ENCODE peak calls at places on chromosomes 2 and 18, in six cellular contexts. I is right lobe of liver, M is heart left ventricle, Y is PC-9, Q is body of pancreas, K is HCT116. H is an unnamed sample.

GRCh38 chr2:18009891-18010290 is 131.4 kb downstream of the KCNS3 start:
- DNase-seq in Q (no peak), I (no peak), Y (no peak), K (no peak), M (no peak), H (no peak)

GRCh38 chr18:67926929-67927864 is 410.7 kb upstream of the DSEL start:
- DNase-seq in I (no peak), Q (no peak), Y (no peak), M (no peak), K (no peak), H (no peak)

GRCh38 chr2:190043441-190043840 is 19.1 kb downstream of the MSTN start:
- DNase-seq in K (no peak), I (no peak), Y (no peak), Q (no peak), M (no peak), H (no peak)

GRCh38 chr2:150255528-150255927 is 231.9 kb downstream of the RND3 start:
- DNase-seq in I (no peak), Q (no peak), Y (no peak), M (no peak), K (no peak), H (no peak)

GRCh38 chr2:52416340-52416739 is 1351.3 kb upstream of the CHAC2 start:
- DNase-seq in Y (no peak), K (peak), M (no peak), Q (no peak), I (no peak), H (no peak)

GRCh38 chr18:48923746-48924580 is 26.8 kb downstream of the SMAD7 start:
- DNase-seq in I (no peak), Y (no peak), M (no peak), Q (no peak), K (no peak), H (no peak)

GRCh38 chr2:44126106-44126797 is 42.4 kb upstream of the PPM1B start:
- DNase-seq in K (no peak), Y (peak), I (no peak), M (no peak), Q (no peak), H (no peak)

GRCh38 chr2:43848174-43848573 is 9.4 kb downstream of the ABCG8 start:
- DNase-seq in Q (no peak), Y (peak), I (no peak), K (peak), M (no peak), H (no peak)

GRCh38 chr2:110818767-110819481 is 86.6 kb downstream of the ACOXL start:
- DNase-seq in I (no peak), Y (no peak), Q (no peak), M (no peak), K (no peak), H (no peak)

GRCh38 chr2:172098650-172099471 is 3.8 kb downstream of the DLX2 start:
- DNase-seq in Y (peak), K (no peak), I (no peak), Q (no peak), M (no peak), H (peak)

GRCh38 chr2:152622228-152622627 is 95.0 kb downstream of the PRPF40A start:
- DNase-seq in Y (no peak), I (no peak), K (no peak), Q (no peak), M (no peak), H (no peak)

GRCh38 chr2:71157124-71157802 is 26.8 kb downstream of the MPHOSPH10 start:
- DNase-seq in Q (peak), M (peak), Y (no peak), K (peak), I (no peak), H (peak)

GRCh38 chr2:202071107-202071506 is 1.9 kb upstream of the KIAA2012 start:
- DNase-seq in I (no peak), Y (no peak), Q (no peak), K (no peak), M (no peak), H (no peak)

GRCh38 chr2:150478206-150478974 is 9.1 kb downstream of the RND3 start:
- DNase-seq in I (no peak), M (no peak), K (no peak), Y (peak), Q (no peak), H (no peak)

GRCh38 chr2:96116424-96116878 is at the start of gene ADRA2B:
- DNase-seq in Q (peak), K (peak), Y (no peak), I (peak), M (peak), H (peak)

GRCh38 chr2:66846887-66847286 is 412.0 kb downstream of the MEIS1 start:
- DNase-seq in Y (no peak), I (no peak), K (no peak), M (no peak), Q (peak), H (no peak)

GRCh38 chr2:10441966-10442365 is 6.2 kb downstream of the ODC1 start:
- DNase-seq in I (no peak), K (no peak), M (no peak), Y (no peak), Q (no peak), H (no peak)

GRCh38 chr2:205989291-205990071 is 96.5 kb downstream of the INO80D start:
- DNase-seq in M (no peak), Q (no peak), I (no peak), K (no peak), Y (no peak), H (no peak)

GRCh38 chr2:239688098-239688497 is 287.3 kb upstream of the HDAC4 start:
- DNase-seq in M (no peak), K (no peak), I (peak), Y (no peak), Q (no peak), H (no peak)

GRCh38 chr18:37567994-37568359 is 2.4 kb upstream of the CELF4 start:
- DNase-seq in Q (no peak), M (no peak), K (no peak), Y (no peak), I (no peak), H (no peak)

GRCh38 chr2:73998933-73999332 is 14.2 kb downstream of the TET3 start:
- DNase-seq in I (no peak), K (no peak), Q (no peak), Y (no peak), M (no peak), H (no peak)

GRCh38 chr2:74001781-74002514 is 17.2 kb downstream of the TET3 start:
- DNase-seq in I (no peak), Y (no peak), M (no peak), Q (no peak), K (no peak), H (no peak)

GRCh38 chr2:73998451-73998850 is 13.7 kb downstream of the TET3 start:
- DNase-seq in Y (no peak), M (no peak), Q (no peak), I (no peak), K (no peak), H (no peak)

GRCh38 chr2:74001121-74001520 is 16.4 kb downstream of the TET3 start:
- DNase-seq in M (no peak), I (no peak), Y (no peak), Q (no peak), K (no peak), H (peak)

GRCh38 chr2:73999881-74000597 is 15.3 kb downstream of the TET3 start:
- DNase-seq in K (no peak), Y (no peak), I (no peak), M (no peak), Q (no peak), H (peak)
- H3K4me3 ChIP-seq in K (no peak), Y (no peak), I (no peak), M (no peak), Q (no peak), H (no peak)

GRCh38 chr2:37117566-37117965 is 33.2 kb downstream of the GPATCH11 start:
- DNase-seq in M (no peak), K (no peak), Y (no peak), Q (no peak), I (no peak), H (no peak)

GRCh38 chr2:37109523-37109922 is 25.2 kb downstream of the GPATCH11 start:
- DNase-seq in M (no peak), Y (no peak), K (no peak), I (no peak), Q (no peak), H (no peak)

GRCh38 chr2:37110306-37111212 is 26.2 kb downstream of the GPATCH11 start:
- DNase-seq in Y (no peak), Q (no peak), M (no peak), I (no peak), K (no peak), H (no peak)

GRCh38 chr2:37111971-37112370 is 27.7 kb downstream of the GPATCH11 start:
- DNase-seq in K (no peak), M (no peak), I (no peak), Y (no peak), Q (no peak), H (no peak)
- H3K27ac ChIP-seq in K (no peak), M (no peak), I (no peak), Y (no peak), Q (no peak), H (no peak)

GRCh38 chr18:72543362-72544055 is 633 bp downstream of the CBLN2 start:
- DNase-seq in I (no peak), K (no peak), Y (no peak), Q (no peak), M (no peak), H (peak)

GRCh38 chr18:72542993-72543361 is 1.2 kb downstream of the CBLN2 start:
- DNase-seq in M (no peak), Q (no peak), I (no peak), K (no peak), Y (no peak), H (peak)

GRCh38 chr18:72539861-72540260 is 4.3 kb downstream of the CBLN2 start:
- DNase-seq in K (no peak), M (no peak), I (no peak), Y (no peak), Q (no peak), H (no peak)

GRCh38 chr18:72544092-72544886 is at the start of gene CBLN2:
- DNase-seq in I (peak), Y (no peak), Q (peak), M (no peak), K (no peak), H (peak)

GRCh38 chr18:72541871-72542690 is 2.1 kb downstream of the CBLN2 start:
- DNase-seq in I (no peak), M (no peak), K (no peak), Y (no peak), Q (no peak), H (peak)
- H3K4me3 ChIP-seq in I (no peak), M (no peak), K (no peak), Y (no peak), Q (no peak), H (peak)

GRCh38 chr2:34340307-34340706 is 741.2 kb upstream of the FAM98A start:
- DNase-seq in Q (no peak), K (no peak), I (no peak), Y (no peak), M (no peak), H (no peak)
- H3K27ac ChIP-seq in Q (no peak), K (no peak), I (no peak), Y (no peak), M (no peak), H (no peak)

GRCh38 chr2:214960677-214961076 is 151.2 kb upstream of the BARD1 start:
- DNase-seq in K (no peak), Y (no peak), M (no peak), I (no peak), Q (no peak), H (no peak)

DNA sequence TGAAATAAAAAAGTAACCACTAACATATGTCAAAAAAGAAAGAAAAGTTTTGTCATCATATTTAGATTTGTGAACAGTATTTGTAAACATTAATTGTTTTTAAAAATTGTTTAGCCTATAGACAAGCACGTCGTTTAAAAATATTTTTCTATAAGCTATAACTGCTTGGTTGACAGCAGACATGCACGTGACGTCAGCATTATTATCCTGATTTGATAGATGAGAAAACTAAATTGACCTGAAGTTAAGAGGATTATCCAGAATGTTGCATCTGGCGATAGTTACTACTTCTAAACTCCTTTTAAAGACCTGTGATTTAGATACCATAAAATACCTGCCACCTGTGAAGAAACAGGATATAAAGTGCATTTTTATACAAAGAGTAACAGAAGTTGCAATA is 156.9 kb upstream of the BARD1 start:
- DNase-seq in Y (no peak), K (no peak), Q (no peak), I (no peak), M (no peak), H (no peak)
- H3K4me3 ChIP-seq in Y (no peak), K (no peak), Q (no peak), I (no peak), M (no peak), H (no peak)

DNA sequence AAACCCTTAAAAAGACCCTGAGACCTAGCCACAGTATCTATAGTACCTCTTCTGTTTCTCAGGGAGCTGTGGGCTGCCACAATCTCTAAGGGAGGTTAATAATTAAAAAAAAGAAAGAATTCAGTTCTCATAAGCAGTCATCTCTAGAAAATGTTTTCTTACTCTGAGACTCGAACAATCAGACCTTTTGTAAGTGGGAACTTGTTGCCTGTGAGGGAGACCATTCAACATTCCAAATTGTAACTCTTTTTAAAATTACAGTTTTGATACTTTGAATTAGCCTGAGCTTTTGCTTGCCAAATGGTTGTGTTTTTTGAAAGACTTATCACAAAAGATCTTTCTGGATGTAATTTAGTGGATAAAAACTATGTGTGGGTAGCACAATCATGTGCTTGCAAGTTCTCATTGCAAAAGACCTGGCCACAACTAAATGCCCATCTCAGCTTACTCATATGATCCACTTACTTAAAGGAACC is 33.3 kb downstream of the IL1R2 start:
- DNase-seq in I (no peak), M (no peak), K (no peak), Q (no peak), Y (no peak), H (no peak)
- H3K27ac ChIP-seq in I (peak), M (peak), K (no peak), Q (peak), Y (no peak), H (no peak)

DNA sequence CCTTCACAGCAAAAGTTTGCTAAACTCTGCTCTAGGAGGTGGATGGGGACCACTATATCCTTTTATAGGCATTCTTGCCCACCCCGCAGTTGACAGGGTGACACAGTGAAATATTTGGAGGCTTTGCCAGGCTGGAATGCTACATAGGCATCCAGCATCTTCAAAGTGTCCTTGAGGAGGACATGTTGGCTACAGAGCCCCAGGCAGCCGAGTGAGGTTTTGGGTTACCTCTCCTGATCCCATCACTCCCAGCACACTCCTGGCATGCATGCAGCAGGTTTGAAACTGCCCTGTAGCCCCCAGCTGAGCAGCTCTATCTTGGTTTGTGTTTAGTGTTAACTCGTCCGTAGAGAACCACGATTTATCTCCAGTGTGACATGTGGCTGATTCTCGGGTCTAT is 7.3 kb downstream of the FOSL2 start:
- DNase-seq in M (no peak), K (no peak), I (no peak), Q (no peak), Y (no peak), H (no peak)
- H3K4me3 ChIP-seq in M (no peak), K (no peak), I (no peak), Q (no peak), Y (no peak), H (no peak)

GRCh38 chr18:35344736-35345459 is 678 bp upstream of the ZNF24 start:
- DNase-seq in K (no peak), I (no peak), Y (no peak), M (no peak), Q (peak), H (no peak)
- H3K27ac ChIP-seq in K (peak), I (peak), Y (no peak), M (peak), Q (peak), H (peak)

H was measured in WERI-Rb-1.